ENCODE peak calls at places on chromosomes 13 and 19, in eight cellular contexts. F, Q, A, V, O, B, G and C are unnamed samples.

GRCh38 chr13:43030548-43030947 is 7.2 kb downstream of the DNAJC15 start:
- DNase-seq in F (no peak), B (no peak), A (no peak), O (no peak), Q (no peak), G (no peak), V (peak; percentile 67), C (no peak)

GRCh38 chr13:43522788-43523187 is 264.0 kb downstream of the ENOX1 start:
- DNase-seq in B (peak; percentile 29), A (no peak), V (peak; percentile 63), O (no peak), Q (no peak), F (peak; percentile 45), G (no peak), C (no peak)

GRCh38 chr13:73417012-73417615 is 358.3 kb downstream of the KLF5 start:
- DNase-seq in B (peak; percentile 3), O (peak; percentile 39), G (peak; percentile 46), A (no peak), Q (no peak), F (no peak), V (peak; percentile 52), C (peak; percentile 8)

GRCh38 chr19:383922-384800 is 24.8 kb downstream of the C2CD4C start:
- DNase-seq in B (peak; percentile 15), O (peak; percentile 75), A (no peak), V (peak; percentile 17), Q (peak; percentile 31), G (no peak), F (peak; percentile 5), C (no peak)

GRCh38 chr19:18807861-18808331 is 16.8 kb upstream of the COMP start:
- DNase-seq in V (no peak), A (peak; percentile 79), G (no peak), Q (no peak), B (peak; percentile 58), F (peak; percentile 46), O (no peak), C (no peak)

GRCh38 chr19:33383722-33384292 is 10.3 kb downstream of the CEBPG start:
- DNase-seq in A (no peak), B (no peak), G (no peak), F (no peak), O (no peak), V (no peak), Q (no peak), C (no peak)

GRCh38 chr19:44807652-44808462 is 1.0 kb upstream of the BCAM start:
- DNase-seq in G (peak; percentile 55), A (no peak), O (peak; percentile 95), B (peak; percentile 48), Q (peak; percentile 97), F (peak; percentile 34), V (peak; percentile 32), C (no peak)

GRCh38 chr13:104943331-104943730 is 1592.1 kb downstream of the EFNB2 start:
- DNase-seq in O (no peak), Q (no peak), A (no peak), V (no peak), B (no peak), F (no peak), G (no peak), C (no peak)

GRCh38 chr19:22088541-22089144 is 36.4 kb downstream of the ZNF257 start:
- DNase-seq in G (no peak), A (no peak), V (no peak), Q (no peak), B (no peak), O (no peak), F (no peak), C (no peak)

GRCh38 chr19:42253245-42254082 is 1.5 kb downstream of the ERF start:
- DNase-seq in G (no peak), F (no peak), V (peak; percentile 36), A (peak; percentile 65), Q (no peak), B (peak; percentile 56), O (peak; percentile 87), C (no peak)

GRCh38 chr19:29390742-29391141 is 135.1 kb upstream of the VSTM2B start:
- DNase-seq in A (no peak), F (no peak), G (no peak), Q (no peak), V (no peak), B (no peak), O (no peak), C (no peak)

GRCh38 chr19:15456871-15457700 is 7.3 kb downstream of the RASAL3 start:
- DNase-seq in Q (peak; percentile 82), B (no peak), A (no peak), O (peak; percentile 84), G (peak; percentile 27), F (no peak), V (no peak), C (no peak)

GRCh38 chr13:109096101-109096500 is 466.7 kb downstream of the MYO16 start:
- DNase-seq in A (no peak), V (peak; percentile 20), F (no peak), G (no peak), Q (no peak), B (no peak), O (peak; percentile 31), C (no peak)

GRCh38 chr13:51020600-51020999 is 90.5 kb downstream of the C13orf42 start:
- DNase-seq in V (no peak), G (no peak), O (no peak), Q (no peak), F (no peak), B (no peak), A (no peak), C (no peak)

GRCh38 chr13:50369646-50370045 is 354.4 kb downstream of the KCNRG start:
- DNase-seq in A (no peak), F (no peak), B (no peak), O (no peak), V (no peak), Q (no peak), G (no peak), C (no peak)

DNA sequence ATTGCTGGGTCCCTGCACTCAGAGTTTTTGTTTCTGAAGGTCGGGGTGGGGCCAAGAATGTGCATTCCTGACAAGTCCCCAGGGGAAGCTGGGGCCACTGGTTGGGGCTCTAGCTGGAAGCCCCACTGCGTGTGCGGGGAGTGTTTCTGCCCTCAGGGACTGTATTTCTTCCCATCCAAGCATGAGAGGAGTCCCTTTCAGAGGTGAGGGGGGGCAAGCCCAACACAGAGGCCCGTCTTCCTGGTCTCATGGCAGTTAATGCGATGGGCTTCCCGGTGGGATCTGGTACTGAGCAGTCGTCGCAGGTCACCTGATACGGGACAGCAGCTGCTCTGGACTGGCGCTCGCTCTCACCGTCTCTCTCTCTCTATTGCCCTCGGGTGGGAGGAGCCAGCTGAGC is 50.4 kb downstream of the GPR12 start:
- DNase-seq in V (no peak), F (no peak), A (no peak), O (peak; percentile 24), Q (no peak), B (no peak), G (no peak), C (no peak)
- H3K4me3 ChIP-seq in V (no peak overlapping the region), F (no peak overlapping the region), A (no peak overlapping the region), O (no peak overlapping the region), Q (no peak overlapping the region), B (no peak overlapping the region), G (no peak overlapping the region), C (no peak overlapping the region)

GRCh38 chr19:13979224-13979623 is 26.9 kb downstream of the RFX1 start:
- DNase-seq in F (no peak), G (no peak), B (peak; percentile 19), Q (no peak), A (no peak), O (peak; percentile 56), V (no peak), C (no peak)
- H3K4me3 ChIP-seq in F (no peak overlapping the region), G (no peak overlapping the region), B (no peak overlapping the region), Q (peak overlapping the region; percentile 34), A (peak overlapping the region; percentile 63), O (no peak overlapping the region), V (peak overlapping the region; percentile 38), C (no peak overlapping the region)

DNA sequence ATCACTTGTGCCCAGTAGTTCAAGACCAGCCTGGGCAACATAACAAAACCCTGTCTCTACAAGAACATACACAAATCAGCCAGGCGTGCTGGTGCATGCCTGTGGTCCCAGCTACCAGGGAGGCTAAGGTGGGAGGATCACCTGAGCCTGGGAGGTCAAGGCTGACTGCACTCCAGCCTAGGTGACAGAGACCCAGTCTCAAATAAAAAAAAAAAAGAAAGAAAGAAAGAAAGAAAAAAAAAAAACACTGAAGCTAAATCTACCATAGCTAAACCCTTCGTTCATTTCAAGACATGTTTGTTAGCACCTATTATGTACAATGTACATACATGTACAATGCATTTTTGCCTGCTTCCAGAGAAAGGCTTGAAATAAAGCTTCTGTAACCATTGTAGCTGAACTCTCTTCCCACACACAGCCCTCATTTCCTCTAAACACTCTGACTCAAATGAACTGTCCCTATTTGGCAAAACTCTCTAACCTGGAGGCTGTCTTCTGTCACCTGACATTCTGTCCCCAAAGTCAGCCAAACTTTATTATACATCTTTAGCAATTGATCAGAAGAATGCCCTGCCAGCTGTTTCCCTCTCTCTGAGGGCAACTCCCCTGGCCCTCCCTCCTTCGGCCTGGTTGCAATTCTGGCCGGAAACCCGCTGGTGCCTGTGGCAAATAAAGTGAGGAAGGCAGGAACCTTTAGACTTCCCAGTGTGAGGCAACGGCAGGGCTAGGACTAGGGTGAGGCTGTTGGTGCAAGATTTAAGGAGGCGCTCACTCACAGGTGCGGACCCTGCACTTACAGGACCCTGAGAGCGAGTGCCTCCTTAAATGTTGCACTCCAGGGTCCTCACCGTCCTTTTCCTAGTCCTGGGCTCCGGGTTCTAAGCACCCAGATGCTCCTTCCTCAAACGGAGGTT is 1.8 kb downstream of the ETHE1 start:
- DNase-seq in A (peak; percentile 82), G (peak; percentile 57), O (peak; percentile 55), V (peak; percentile 37), B (peak; percentile 67), F (peak; percentile 61), Q (no peak), C (no peak)
- H3K4me3 ChIP-seq in A (peak overlapping the region; percentile 94), G (peak overlapping the region; percentile 87), O (no peak overlapping the region), V (peak overlapping the region; percentile 94), B (peak overlapping the region; percentile 94), F (peak overlapping the region; percentile 91), Q (peak overlapping the region; percentile 97), C (peak overlapping the region; percentile 81)

GRCh38 chr19:54305141-54305540 is 7.8 kb downstream of the LILRA5 start:
- DNase-seq in Q (no peak), B (no peak), O (no peak), V (no peak), A (no peak), G (no peak), F (no peak), C (no peak)

GRCh38 chr19:54298357-54299125 is 14.4 kb downstream of the LILRA5 start:
- DNase-seq in A (no peak), O (no peak), Q (no peak), F (no peak), G (no peak), B (no peak), V (no peak), C (no peak)

GRCh38 chr19:54299126-54299498 is 13.9 kb downstream of the LILRA5 start:
- DNase-seq in A (no peak), O (no peak), V (no peak), B (no peak), G (no peak), Q (no peak), F (no peak), C (no peak)

GRCh38 chr19:54299515-54299914 is 13.5 kb downstream of the LILRA5 start:
- DNase-seq in F (no peak), G (no peak), Q (no peak), V (no peak), A (no peak), B (no peak), O (no peak), C (no peak)

DNA sequence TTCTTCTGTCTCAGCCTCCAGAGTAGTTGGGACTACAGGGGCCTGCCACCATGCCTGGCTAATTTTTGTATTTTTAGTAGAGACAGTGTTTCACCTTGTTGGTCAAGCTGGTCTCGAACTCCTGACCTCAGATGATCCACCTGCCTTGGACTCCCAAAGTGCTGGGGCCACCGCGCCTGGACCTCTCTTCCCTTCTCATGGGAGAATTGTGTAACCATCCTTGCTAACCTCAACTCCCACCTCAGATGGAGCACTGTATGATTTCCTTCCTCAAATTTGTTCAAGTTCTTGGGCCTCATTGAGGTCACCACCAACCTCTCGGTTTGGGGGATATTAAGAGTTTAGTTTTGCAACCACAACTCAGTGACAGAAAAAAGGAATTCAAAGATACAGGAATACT is 10.7 kb downstream of the LILRA5 start:
- DNase-seq in B (no peak), Q (no peak), F (no peak), V (no peak), G (no peak), A (no peak), O (no peak), C (no peak)
- H3K4me3 ChIP-seq in B (no peak overlapping the region), Q (no peak overlapping the region), F (no peak overlapping the region), V (no peak overlapping the region), G (no peak overlapping the region), A (no peak overlapping the region), O (no peak overlapping the region), C (no peak overlapping the region)